ENCODE peak calls at places on chromosome 16, in ten cellular contexts. A is PC-3, V is colonic mucosa, M is cardiac fibroblast, H is cardiac muscle cell, Y is transverse colon, U is Calu3, O is fibroblast of lung, K is HFFc6, G is epithelial cell of proximal tubule. Z is an unnamed sample.

GRCh38 chr16:66874079-66874775 is 6.1 kb upstream of the PDP2 start:
- DNase-seq in A (peak; percentile 8), M (peak; percentile 72), H (peak; percentile 68), G (no peak), U (no peak), Y (no peak), O (peak; percentile 68), V (no peak), K (peak; percentile 61), Z (no peak)

GRCh38 chr16:78122774-78123315 is 23.4 kb downstream of the WWOX start:
- DNase-seq in O (peak; percentile 41), U (peak; percentile 32), Y (no peak), A (peak; percentile 72), K (peak; percentile 60), H (peak; percentile 75), M (peak; percentile 75), G (peak; percentile 19), V (no peak), Z (no peak)

GRCh38 chr16:3171181-3171854 is 16.7 kb upstream of the OR1F1 start:
- DNase-seq in H (no peak), M (no peak), O (no peak), K (no peak), U (peak; percentile 43), Y (no peak), V (no peak), A (no peak), G (no peak), Z (no peak)

GRCh38 chr16:27320261-27321012 is 6.7 kb downstream of the IL4R start:
- DNase-seq in H (no peak), K (no peak), V (no peak), Y (no peak), G (no peak), U (no peak), O (no peak), M (no peak), A (no peak), Z (no peak)

GRCh38 chr16:72635104-72635503 is 412.8 kb downstream of the ZFHX3 start:
- DNase-seq in U (no peak), O (no peak), V (no peak), G (no peak), K (no peak), H (no peak), M (no peak), A (peak; percentile 20), Y (no peak), Z (no peak)

GRCh38 chr16:70725024-70725911 is 39.4 kb upstream of the MTSS2 start:
- DNase-seq in Y (no peak), A (no peak), U (no peak), O (no peak), H (no peak), G (no peak), K (no peak), M (peak; percentile 41), V (no peak), Z (no peak)

GRCh38 chr16:2204727-2205103 is 539 bp upstream of the MLST8 start:
- DNase-seq in M (no peak), V (no peak), K (no peak), U (no peak), Y (no peak), H (no peak), O (no peak), G (no peak), A (no peak), Z (no peak)

GRCh38 chr16:1500465-1501150 is 7.4 kb downstream of the TELO2 start:
- DNase-seq in A (no peak), O (no peak), H (no peak), K (no peak), U (no peak), Y (no peak), G (no peak), V (no peak), M (no peak), Z (no peak)

GRCh38 chr16:13178318-13178717 is 276.9 kb downstream of the SHISA9 start:
- DNase-seq in V (no peak), K (no peak), O (no peak), A (no peak), M (no peak), G (no peak), U (no peak), Y (no peak), H (no peak), Z (no peak)

GRCh38 chr16:12231666-12232065 is 255.1 kb downstream of the SNX29 start:
- DNase-seq in O (peak; percentile 86), Y (no peak), G (no peak), U (no peak), K (peak; percentile 80), A (peak; percentile 71), H (no peak), M (no peak), V (no peak), Z (no peak)

GRCh38 chr16:57556941-57557541 is 14.6 kb downstream of the ADGRG5 start:
- DNase-seq in Y (no peak), G (no peak), O (no peak), K (no peak), V (no peak), M (no peak), A (no peak), U (no peak), H (no peak), Z (no peak)

GRCh38 chr16:74100405-74101316 is 196.0 kb upstream of the PSMD7 start:
- DNase-seq in O (no peak), A (no peak), G (no peak), V (no peak), U (no peak), Y (no peak), M (no peak), K (no peak), H (no peak), Z (no peak)

GRCh38 chr16:68426355-68426652 is 22.0 kb downstream of the SMPD3 start:
- DNase-seq in M (no peak), G (no peak), U (peak; percentile 50), A (peak; percentile 42), K (no peak), H (no peak), Y (no peak), O (peak; percentile 7), V (no peak), Z (no peak)

GRCh38 chr16:70432800-70433455 is 6.0 kb downstream of the ST3GAL2 start:
- DNase-seq in V (no peak), U (no peak), K (no peak), A (no peak), Y (peak; percentile 51), H (peak; percentile 59), G (no peak), O (peak; percentile 25), M (peak; percentile 59), Z (no peak)

GRCh38 chr16:30893744-30894539 is at the start of gene BCL7C:
- DNase-seq in K (peak; percentile 80), H (peak; percentile 91), O (peak; percentile 81), U (peak; percentile 98), M (peak; percentile 91), Y (peak; percentile 95), A (peak; percentile 87), G (no peak), V (peak; percentile 95), Z (peak; percentile 42)
- TF ChIP-seq CTCF in K (peak; percentile 61), H (peak; percentile 50), O (peak; percentile 22), U (peak; percentile 34), M (peak; percentile 25), Y (peak; percentile 49), A (peak; percentile 34), G (peak; percentile 39), V (no peak), Z (peak; percentile 69)

DNA sequence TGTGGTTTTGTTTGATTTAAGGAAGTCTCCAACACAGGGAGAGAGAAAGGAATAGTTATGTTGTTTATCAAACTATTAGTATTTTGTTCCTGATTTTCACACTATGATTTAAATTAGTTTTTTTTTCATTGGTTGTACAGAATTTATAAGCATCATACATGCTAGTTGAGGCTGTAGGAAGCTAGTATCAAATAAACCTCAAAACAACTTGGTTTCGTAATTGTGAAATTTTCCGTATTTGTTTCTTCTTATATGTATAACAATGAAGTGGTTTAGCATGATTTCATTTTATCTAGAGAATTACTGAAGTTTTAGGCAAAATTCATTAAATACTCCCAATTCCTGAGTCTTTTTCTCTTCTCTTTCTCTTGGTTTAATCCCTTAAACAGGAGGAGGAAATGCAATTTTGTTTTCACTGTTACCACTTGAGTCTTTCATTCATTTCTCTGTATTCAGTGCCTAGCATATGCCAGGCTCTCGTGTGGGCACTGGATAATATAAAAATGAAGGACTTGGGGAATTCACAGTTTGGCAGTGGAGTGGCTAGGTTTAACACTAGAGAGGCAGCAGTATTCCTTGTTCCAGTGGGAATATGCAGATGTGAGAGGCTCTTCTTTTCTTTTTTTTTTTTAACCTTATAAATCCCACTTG is 1.8 kb downstream of the CYLD start:
- DNase-seq in H (no peak), G (no peak), A (no peak), V (no peak), M (no peak), O (no peak), K (no peak), U (no peak), Y (no peak), Z (no peak)
- TF ChIP-seq CTCF in H (no peak), G (no peak), A (no peak), V (no peak), M (no peak), O (no peak), K (no peak), U (no peak), Y (no peak), Z (no peak)

GRCh38 chr16:8026450-8026849 is 563.9 kb downstream of the TMEM114 start:
- DNase-seq in V (no peak), O (no peak), G (no peak), Y (no peak), M (no peak), H (no peak), A (peak; percentile 1), K (no peak), U (no peak), Z (no peak)

DNA sequence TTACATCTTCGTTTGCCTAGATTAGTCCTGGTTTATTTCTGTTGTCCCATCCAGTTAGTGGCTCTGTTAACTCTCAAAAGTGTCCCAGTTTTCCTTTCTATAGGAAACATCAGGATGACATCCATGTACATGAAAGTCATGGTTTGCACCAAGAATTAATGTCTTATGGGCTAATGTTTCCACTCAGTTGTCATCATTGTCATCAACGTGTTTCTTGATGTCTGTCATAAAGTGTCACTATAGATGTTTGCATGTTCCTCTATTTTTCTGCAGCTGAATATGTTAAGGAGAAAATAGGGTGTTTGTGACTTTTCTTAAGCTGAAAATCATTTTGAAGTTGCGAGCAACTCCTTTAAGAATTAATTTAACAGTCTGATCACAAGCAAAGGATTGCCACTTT is 567.0 kb downstream of the TMEM114 start:
- DNase-seq in A (no peak), H (no peak), Y (no peak), G (no peak), M (no peak), K (no peak), V (no peak), U (no peak), O (no peak), Z (no peak)
- TF ChIP-seq CTCF in A (no peak), H (no peak), Y (no peak), G (no peak), M (no peak), K (no peak), V (no peak), U (no peak), O (no peak), Z (no peak)

DNA sequence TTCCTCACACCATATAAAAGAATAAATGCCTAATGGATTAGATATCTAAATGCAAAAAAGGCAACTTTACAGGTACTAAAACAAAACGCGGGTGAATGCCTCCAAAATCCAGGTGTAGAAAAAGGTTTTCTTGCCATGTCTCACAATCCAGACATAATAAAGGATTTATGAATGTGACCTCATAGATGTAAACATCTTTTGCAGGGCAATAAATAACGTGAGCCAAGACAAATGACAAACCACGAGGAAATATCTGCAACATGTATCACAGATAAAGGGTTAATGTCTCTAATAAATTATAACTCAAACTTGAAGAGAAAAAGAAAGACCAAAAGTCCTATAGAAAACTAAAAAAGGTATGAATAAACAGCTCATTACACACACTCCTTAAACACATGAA is 180.7 kb downstream of the PARN start:
- DNase-seq in Y (no peak), U (no peak), A (peak; percentile 35), V (no peak), M (no peak), H (no peak), G (no peak), O (no peak), K (no peak), Z (no peak)
- TF ChIP-seq CTCF in Y (no peak), U (no peak), A (no peak), V (no peak), M (no peak), H (no peak), G (no peak), O (no peak), K (no peak), Z (no peak)